ENCODE peak calls at places on chromosomes 1 and 21, in eight cellular contexts. M is central memory CD4-positive, alpha-beta T cell; K is amygdala; W is stimulated activated CD8-positive, alpha-beta memory T cell treated with anti-CD3 and anti-CD28 coated beads, Interleukin-15, amount 100 ng/mL, for 24 hours; B is psoas muscle; X is NAMALWA; E is neural progenitor cell; L is kidney. F is an unnamed sample.

GRCh38 chr21:25029580-25029979 is 577.7 kb downstream of the MRPL39 start:
- DNase-seq in M (no peak), K (no peak), W (no peak), B (no peak), X (no peak), E (no peak), L (no peak), F (no peak)

GRCh38 chr1:228364706-228365213 is 41.9 kb downstream of the TRIM11 start:
- DNase-seq in M (no peak), K (no peak), W (no peak), B (peak; percentile 58), X (no peak), E (no peak), L (peak; percentile 57), F (no peak)

GRCh38 chr1:3069491-3070303 is 694 bp downstream of the PRDM16 start:
- DNase-seq in M (no peak), K (no peak), W (no peak), B (peak; percentile 52), X (no peak), E (peak; percentile 88), L (peak; percentile 75), F (peak; percentile 21)

GRCh38 chr1:150006881-150007401 is 3.6 kb downstream of the OTUD7B start:
- DNase-seq in M (no peak), K (peak; percentile 1), W (no peak), B (no peak), X (no peak), E (no peak), L (no peak), F (no peak)

GRCh38 chr1:33586111-33586510 is 113.7 kb downstream of the ZSCAN20 start:
- DNase-seq in M (no peak), K (no peak), W (no peak), B (no peak), X (no peak), E (no peak), L (no peak), F (no peak)

GRCh38 chr1:152227310-152227928 is 3.4 kb upstream of the HRNR start:
- DNase-seq in M (no peak), K (no peak), W (no peak), B (no peak), X (no peak), E (no peak), L (no peak), F (no peak)

GRCh38 chr1:187842406-187843165 is 1013.8 kb downstream of the PLA2G4A start:
- DNase-seq in M (no peak), K (no peak), W (no peak), B (no peak), X (peak; percentile 31), E (peak; percentile 2), L (no peak), F (no peak)

GRCh38 chr1:169151338-169151837 is 44.9 kb downstream of the ATP1B1 start:
- DNase-seq in M (no peak), K (no peak), W (no peak), B (no peak), X (no peak), E (no peak), L (no peak), F (no peak)

GRCh38 chr1:225378880-225379279 is 49.0 kb downstream of the LBR start:
- DNase-seq in M (no peak), K (no peak), W (no peak), B (no peak), X (no peak), E (peak; percentile 64), L (no peak), F (peak; percentile 16)